ENCODE peak calls at places on chromosomes 4 and X, in eight cellular contexts. One of them, this sample, is unnamed.

GRCh38 chrX:10902001-10902400 is 209.1 kb upstream of the HCCS start:
- DNase-seq in transverse colon: no peak
- DNase-seq in K562: no peak
- DNase-seq in SK-N-SH: no peak
- DNase-seq in H1: no peak
- DNase-seq in HepG2: peak
- DNase-seq in suprapubic skin: no peak
- DNase-seq in sigmoid colon: no peak
- DNase-seq in this sample: no peak

GRCh38 chr4:31235961-31236360 is 515.8 kb downstream of the PCDH7 start:
- DNase-seq in H1: no peak
- DNase-seq in K562: no peak
- DNase-seq in sigmoid colon: no peak
- DNase-seq in suprapubic skin: no peak
- DNase-seq in transverse colon: no peak
- DNase-seq in SK-N-SH: no peak
- DNase-seq in HepG2: no peak
- DNase-seq in this sample: no peak

GRCh38 chrX:39576081-39576701 is 521.6 kb downstream of the BCOR start:
- DNase-seq in transverse colon: no peak
- DNase-seq in H1: peak
- DNase-seq in SK-N-SH: peak
- DNase-seq in suprapubic skin: no peak
- DNase-seq in HepG2: no peak
- DNase-seq in sigmoid colon: no peak
- DNase-seq in K562: no peak
- DNase-seq in this sample: no peak

GRCh38 chr4:125060376-125060775 is 254.4 kb upstream of the FAT4 start:
- DNase-seq in SK-N-SH: no peak
- DNase-seq in sigmoid colon: no peak
- DNase-seq in H1: no peak
- DNase-seq in K562: no peak
- DNase-seq in HepG2: no peak
- DNase-seq in suprapubic skin: no peak
- DNase-seq in transverse colon: no peak
- DNase-seq in this sample: no peak

GRCh38 chr4:1116837-1117236 is 3.5 kb upstream of the RNF212 start:
- DNase-seq in sigmoid colon: no peak
- DNase-seq in K562: no peak
- DNase-seq in transverse colon: no peak
- DNase-seq in H1: no peak
- DNase-seq in SK-N-SH: no peak
- DNase-seq in HepG2: no peak
- DNase-seq in suprapubic skin: no peak
- DNase-seq in this sample: no peak

GRCh38 chr4:99087887-99088484 is 602 bp downstream of the ADH5 start:
- DNase-seq in sigmoid colon: peak
- DNase-seq in suprapubic skin: peak
- DNase-seq in transverse colon: peak
- DNase-seq in K562: no peak
- DNase-seq in HepG2: peak
- DNase-seq in SK-N-SH: peak
- DNase-seq in H1: no peak
- DNase-seq in this sample: peak

GRCh38 chr4:145840801-145841200 is 97.8 kb downstream of the ZNF827 start:
- DNase-seq in K562: no peak
- DNase-seq in SK-N-SH: no peak
- DNase-seq in H1: no peak
- DNase-seq in HepG2: no peak
- DNase-seq in sigmoid colon: no peak
- DNase-seq in transverse colon: no peak
- DNase-seq in suprapubic skin: no peak
- DNase-seq in this sample: no peak

GRCh38 chrX:103573205-103573604 is 12.1 kb upstream of the TCEAL4 start:
- DNase-seq in suprapubic skin: no peak
- DNase-seq in HepG2: no peak
- DNase-seq in K562: no peak
- DNase-seq in transverse colon: no peak
- DNase-seq in H1: no peak
- DNase-seq in sigmoid colon: no peak
- DNase-seq in SK-N-SH: no peak
- DNase-seq in this sample: no peak

GRCh38 chr4:158996669-158997074 is 106.2 kb upstream of the RAPGEF2 start:
- DNase-seq in suprapubic skin: no peak
- DNase-seq in SK-N-SH: no peak
- DNase-seq in HepG2: no peak
- DNase-seq in K562: no peak
- DNase-seq in H1: no peak
- DNase-seq in transverse colon: no peak
- DNase-seq in sigmoid colon: no peak
- DNase-seq in this sample: no peak

GRCh38 chr4:1567808-1568581 is 116.1 kb downstream of the FAM53A start:
- DNase-seq in suprapubic skin: peak
- DNase-seq in K562: peak
- DNase-seq in SK-N-SH: no peak
- DNase-seq in HepG2: no peak
- DNase-seq in transverse colon: no peak
- DNase-seq in H1: no peak
- DNase-seq in sigmoid colon: peak
- DNase-seq in this sample: peak

GRCh38 chr4:185238261-185238681 is 28.9 kb downstream of the SNX25 start:
- DNase-seq in SK-N-SH: no peak
- DNase-seq in HepG2: no peak
- DNase-seq in transverse colon: no peak
- DNase-seq in K562: no peak
- DNase-seq in H1: no peak
- DNase-seq in suprapubic skin: no peak
- DNase-seq in sigmoid colon: no peak
- DNase-seq in this sample: no peak

GRCh38 chr4:39936565-39937418 is 40.9 kb downstream of the PDS5A start:
- DNase-seq in suprapubic skin: no peak
- DNase-seq in HepG2: no peak
- DNase-seq in SK-N-SH: no peak
- DNase-seq in K562: no peak
- DNase-seq in transverse colon: no peak
- DNase-seq in sigmoid colon: no peak
- DNase-seq in H1: no peak
- DNase-seq in this sample: no peak

GRCh38 chr4:108030332-108030731 is 40.6 kb downstream of the HADH start:
- DNase-seq in suprapubic skin: no peak
- DNase-seq in transverse colon: peak
- DNase-seq in sigmoid colon: no peak
- DNase-seq in H1: no peak
- DNase-seq in HepG2: peak
- DNase-seq in K562: peak
- DNase-seq in SK-N-SH: peak
- DNase-seq in this sample: no peak

DNA sequence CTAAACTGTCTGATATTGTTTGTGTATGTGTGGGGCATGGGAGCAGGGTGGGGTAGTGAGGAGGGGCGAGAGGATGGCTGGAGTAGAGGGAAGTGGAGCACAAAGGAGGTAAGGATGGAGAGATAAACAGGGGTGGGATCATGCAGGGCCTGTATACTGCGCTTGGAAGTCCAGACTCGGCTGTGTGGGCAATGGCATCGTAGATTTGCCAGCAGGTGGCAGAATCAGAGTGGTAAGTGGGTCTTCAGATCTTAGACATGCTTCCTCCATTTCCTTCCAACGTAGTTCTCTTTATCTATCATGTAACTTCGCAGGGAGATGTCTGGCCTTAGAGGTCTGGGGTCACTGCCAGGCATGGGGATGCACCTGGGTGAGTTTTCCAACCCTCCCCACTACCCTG is 155.5 kb downstream of the PDGFRA start:
- DNase-seq in SK-N-SH: no peak
- DNase-seq in H1: no peak
- DNase-seq in transverse colon: peak
- DNase-seq in K562: no peak
- DNase-seq in suprapubic skin: no peak
- DNase-seq in sigmoid colon: no peak
- DNase-seq in HepG2: peak
- DNase-seq in this sample: peak
- TF ChIP-seq EP300 in SK-N-SH: no peak
- TF ChIP-seq EP300 in H1: no peak
- TF ChIP-seq EP300 in transverse colon: no peak
- TF ChIP-seq EP300 in K562: no peak
- TF ChIP-seq EP300 in suprapubic skin: no peak
- TF ChIP-seq EP300 in sigmoid colon: no peak
- TF ChIP-seq EP300 in HepG2: no peak
- TF ChIP-seq EP300 in this sample: no peak

GRCh38 chr4:16007471-16008095 is 44.6 kb upstream of the FGFBP2 start:
- DNase-seq in H1: no peak
- DNase-seq in K562: no peak
- DNase-seq in SK-N-SH: peak
- DNase-seq in suprapubic skin: no peak
- DNase-seq in transverse colon: no peak
- DNase-seq in HepG2: no peak
- DNase-seq in sigmoid colon: no peak
- DNase-seq in this sample: no peak
- TF ChIP-seq POLR2AphosphoS5 in H1: no peak
- TF ChIP-seq POLR2AphosphoS5 in K562: no peak
- TF ChIP-seq POLR2AphosphoS5 in SK-N-SH: no peak
- TF ChIP-seq POLR2AphosphoS5 in suprapubic skin: no peak
- TF ChIP-seq POLR2AphosphoS5 in transverse colon: no peak
- TF ChIP-seq POLR2AphosphoS5 in HepG2: no peak
- TF ChIP-seq POLR2AphosphoS5 in sigmoid colon: no peak
- TF ChIP-seq POLR2AphosphoS5 in this sample: no peak

DNA sequence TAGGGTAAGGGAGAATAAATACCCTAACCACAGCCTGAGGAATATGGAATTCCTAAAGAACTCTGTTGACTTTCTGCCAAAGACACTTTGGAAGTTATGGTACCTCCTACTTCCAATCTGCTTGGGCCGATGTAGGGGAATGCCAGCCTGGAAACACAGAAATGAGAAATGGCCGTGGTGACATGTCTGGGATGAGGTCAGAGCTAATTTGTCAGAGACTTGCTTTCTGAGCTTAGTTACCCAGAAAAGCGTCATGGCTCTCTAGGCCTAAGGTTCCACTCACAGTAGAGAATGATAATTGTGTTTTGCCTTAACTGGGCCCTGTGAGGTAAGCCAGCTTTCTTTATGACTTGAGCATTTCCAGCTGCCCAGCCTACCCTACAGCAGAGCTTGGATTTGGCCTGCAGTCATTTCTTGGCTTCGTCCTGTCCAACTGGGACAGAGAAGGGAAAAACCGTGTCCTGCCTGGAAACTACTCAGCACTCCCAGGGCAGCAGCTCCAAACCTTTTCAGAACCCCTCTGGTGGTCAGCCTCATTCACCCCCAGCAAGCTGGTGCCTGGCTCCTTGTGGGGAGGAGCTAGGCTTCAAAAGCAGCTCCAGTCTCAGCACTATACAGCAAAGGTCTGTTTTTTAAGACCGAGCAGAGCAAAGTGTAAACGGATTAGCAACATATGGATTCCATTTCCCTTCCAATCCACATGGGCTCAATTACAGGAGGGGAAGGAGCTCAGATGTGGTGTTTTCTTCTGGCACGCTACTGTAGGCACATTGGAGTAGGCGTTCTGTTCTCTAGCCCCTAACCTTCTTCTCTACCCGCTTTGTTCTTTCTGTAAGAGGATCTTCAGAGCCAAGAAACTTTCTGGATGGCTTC is 92.2 kb downstream of the RLIM start:
- DNase-seq in H1: no peak
- DNase-seq in suprapubic skin: no peak
- DNase-seq in HepG2: no peak
- DNase-seq in K562: no peak
- DNase-seq in transverse colon: no peak
- DNase-seq in sigmoid colon: peak
- DNase-seq in SK-N-SH: peak
- DNase-seq in this sample: no peak
- TF ChIP-seq EP300 in H1: no peak
- TF ChIP-seq EP300 in suprapubic skin: no peak
- TF ChIP-seq EP300 in HepG2: no peak
- TF ChIP-seq EP300 in K562: no peak
- TF ChIP-seq EP300 in transverse colon: no peak
- TF ChIP-seq EP300 in sigmoid colon: no peak
- TF ChIP-seq EP300 in SK-N-SH: no peak
- TF ChIP-seq EP300 in this sample: no peak

GRCh38 chrX:137891431-137891830 is 325.5 kb downstream of the ZIC3 start:
- DNase-seq in transverse colon: no peak
- DNase-seq in suprapubic skin: no peak
- DNase-seq in H1: no peak
- DNase-seq in SK-N-SH: no peak
- DNase-seq in K562: no peak
- DNase-seq in HepG2: no peak
- DNase-seq in sigmoid colon: no peak
- DNase-seq in this sample: no peak

GRCh38 chrX:137896123-137896522 is 330.2 kb downstream of the ZIC3 start:
- DNase-seq in sigmoid colon: no peak
- DNase-seq in K562: no peak
- DNase-seq in transverse colon: no peak
- DNase-seq in HepG2: no peak
- DNase-seq in SK-N-SH: no peak
- DNase-seq in H1: no peak
- DNase-seq in suprapubic skin: no peak
- DNase-seq in this sample: no peak
- TF ChIP-seq POLR2AphosphoS5 in sigmoid colon: no peak
- TF ChIP-seq POLR2AphosphoS5 in K562: no peak
- TF ChIP-seq POLR2AphosphoS5 in transverse colon: no peak
- TF ChIP-seq POLR2AphosphoS5 in HepG2: no peak
- TF ChIP-seq POLR2AphosphoS5 in SK-N-SH: no peak
- TF ChIP-seq POLR2AphosphoS5 in H1: no peak
- TF ChIP-seq POLR2AphosphoS5 in suprapubic skin: no peak
- TF ChIP-seq POLR2AphosphoS5 in this sample: no peak

DNA sequence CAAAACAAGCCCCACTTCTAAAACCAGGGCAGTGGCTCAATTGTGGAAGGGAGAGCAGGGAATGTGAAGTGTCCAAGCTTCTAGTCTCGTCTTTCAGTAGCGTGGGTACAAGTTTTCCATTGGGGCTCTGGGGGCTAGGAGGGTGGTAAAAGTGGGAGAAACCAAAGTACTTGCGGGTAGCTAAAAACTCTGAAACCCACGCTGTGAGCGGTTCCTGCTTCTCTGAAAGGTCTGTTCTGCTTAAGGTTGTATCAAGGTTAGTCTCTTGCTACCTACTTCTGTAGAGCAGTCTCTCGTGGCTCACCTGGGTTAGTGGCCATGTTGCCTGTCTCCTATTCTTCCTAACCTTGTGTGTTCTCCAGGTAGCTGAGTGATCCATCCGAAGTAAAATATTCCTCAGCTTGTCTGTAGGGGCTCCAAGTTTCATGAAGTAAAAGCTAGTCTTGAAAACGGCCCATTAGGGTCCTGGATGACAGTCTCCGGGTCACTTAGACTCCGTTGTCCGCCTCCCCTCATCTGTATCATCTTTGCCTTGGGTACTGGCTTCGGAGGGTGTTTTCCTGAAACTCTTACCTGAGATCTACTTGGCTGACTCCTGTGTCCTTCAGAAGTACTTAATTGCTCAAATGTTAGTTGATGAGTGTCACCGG is 1.9 kb upstream of the WDR1 start:
- DNase-seq in sigmoid colon: no peak
- DNase-seq in H1: no peak
- DNase-seq in suprapubic skin: no peak
- DNase-seq in SK-N-SH: no peak
- DNase-seq in transverse colon: no peak
- DNase-seq in HepG2: no peak
- DNase-seq in K562: no peak
- DNase-seq in this sample: no peak
- TF ChIP-seq EP300 in sigmoid colon: no peak
- TF ChIP-seq EP300 in H1: no peak
- TF ChIP-seq EP300 in suprapubic skin: no peak
- TF ChIP-seq EP300 in SK-N-SH: no peak
- TF ChIP-seq EP300 in transverse colon: no peak
- TF ChIP-seq EP300 in HepG2: no peak
- TF ChIP-seq EP300 in K562: no peak
- TF ChIP-seq EP300 in this sample: no peak